ENCODE peak calls at places on chromosomes 6 and 20, in four cellular contexts. E, X, F and H are unnamed samples.

GRCh38 chr20:51360451-51361230 is 181.9 kb downstream of the NFATC2 start:
- DNase-seq in E (no peak), X (no peak), F (peak), H (no peak)

GRCh38 chr6:167826230-167827061 is at the start of gene AFDN:
- DNase-seq in E (no peak), X (no peak), F (peak), H (no peak)

GRCh38 chr6:117870477-117871243 is 36.4 kb upstream of the SLC35F1 start:
- DNase-seq in E (no peak), X (no peak), F (no peak), H (no peak)

GRCh38 chr20:17500826-17501225 is 30.4 kb downstream of the BFSP1 start:
- DNase-seq in E (no peak), X (no peak), F (no peak), H (no peak)

GRCh38 chr6:168157272-168158007 is 78.4 kb upstream of the FRMD1 start:
- DNase-seq in E (no peak), X (no peak), F (peak), H (no peak)

GRCh38 chr6:56368484-56368883 is 121.1 kb upstream of the COL21A1 start:
- DNase-seq in E (no peak), X (no peak), F (no peak), H (no peak)

GRCh38 chr6:37242429-37243052 is 15.0 kb upstream of the TBC1D22B start:
- DNase-seq in E (no peak), X (peak), F (peak), H (no peak)

GRCh38 chr6:11432713-11433450 is 104.7 kb upstream of the TMEM170B start:
- DNase-seq in E (no peak), X (peak), F (peak), H (no peak)

GRCh38 chr20:4170621-4171537 is 155.5 kb upstream of the RNF24 start:
- DNase-seq in E (no peak), X (no peak), F (peak), H (no peak)

GRCh38 chr6:155026366-155027045 is 31.4 kb downstream of the TIAM2 start:
- DNase-seq in E (no peak), X (peak), F (peak), H (no peak)

GRCh38 chr6:12529364-12530019 is 187.1 kb upstream of the PHACTR1 start:
- DNase-seq in E (no peak), X (no peak), F (no peak), H (no peak)

GRCh38 chr6:112881027-112881426 is 533.9 kb downstream of the RFPL4B start:
- DNase-seq in E (no peak), X (no peak), F (peak), H (no peak)

GRCh38 chr6:122839477-122839876 is 50.4 kb downstream of the SMPDL3A start:
- DNase-seq in E (peak), X (peak), F (peak), H (peak)

GRCh38 chr20:2693996-2694471 is 1.5 kb downstream of the EBF4 start:
- DNase-seq in E (no peak), X (no peak), F (peak), H (no peak)

GRCh38 chr20:45918182-45918737 is 6.3 kb upstream of the PLTP start:
- DNase-seq in E (no peak), X (no peak), F (no peak), H (no peak)

GRCh38 chr6:31356946-31357466 is at the start of gene HLA-B:
- DNase-seq in E (peak), X (peak), F (peak), H (peak)

GRCh38 chr20:50957276-50957675 is 1.1 kb downstream of the DPM1 start:
- DNase-seq in E (no peak), X (no peak), F (peak), H (peak)

GRCh38 chr20:63280929-63281545 is 8.4 kb downstream of the ARFGAP1 start:
- DNase-seq in E (no peak), X (no peak), F (no peak), H (no peak)

GRCh38 chr20:3248167-3248992 is 9.4 kb upstream of the SLC4A11 start:
- DNase-seq in E (no peak), X (peak), F (peak), H (peak)

GRCh38 chr6:71411882-71412281 is 123.3 kb downstream of the OGFRL1 start:
- DNase-seq in E (no peak), X (no peak), F (no peak), H (no peak)

GRCh38 chr6:280775-281468 is 11.4 kb upstream of the DUSP22 start:
- DNase-seq in E (no peak), X (no peak), F (no peak), H (no peak)

GRCh38 chr6:89941031-89941775 is 46.9 kb downstream of the GJA10 start:
- DNase-seq in E (no peak), X (peak), F (peak), H (no peak)

GRCh38 chr20:50305636-50306477 is 115.2 kb downstream of the CEBPB start:
- DNase-seq in E (no peak), X (no peak), F (no peak), H (no peak)

GRCh38 chr6:18978330-18979128 is 591.4 kb downstream of the RNF144B start:
- DNase-seq in E (no peak), X (peak), F (peak), H (no peak)

GRCh38 chr6:47160702-47161101 is 118.6 kb upstream of the ADGRF1 start:
- DNase-seq in E (no peak), X (no peak), F (no peak), H (no peak)

GRCh38 chr6:155212616-155213380 is 51.0 kb upstream of the CLDN20 start:
- DNase-seq in E (no peak), X (no peak), F (peak), H (no peak)

GRCh38 chr6:143293526-143293925 is 157.0 kb downstream of the ADAT2 start:
- DNase-seq in E (no peak), X (no peak), F (no peak), H (no peak)

GRCh38 chr6:79377830-79378460 is 143.5 kb upstream of the HMGN3 start:
- DNase-seq in E (no peak), X (peak), F (no peak), H (no peak)

GRCh38 chr20:38706482-38706881 is 17.8 kb upstream of the SLC32A1 start:
- DNase-seq in E (no peak), X (no peak), F (no peak), H (no peak)

GRCh38 chr6:101806241-101806640 is 412.7 kb downstream of the GRIK2 start:
- DNase-seq in E (no peak), X (peak), F (peak), H (no peak)

GRCh38 chr6:26319405-26320128 is 45.4 kb upstream of the BTN3A2 start:
- DNase-seq in E (no peak), X (no peak), F (peak), H (no peak)